ENCODE peak calls at places on chromosomes 3 and 15, in five cellular contexts. One of them, this sample, is unnamed.

GRCh38 chr15:100703032-100703578 is 100.7 kb downstream of the ASB7 start:
- DNase-seq in MM.1S: peak
- DNase-seq in GDM1: no peak
- DNase-seq in myocyte: no peak
- DNase-seq in bronchial epithelial cell: peak
- DNase-seq in this sample: peak

GRCh38 chr3:15329058-15330005 is 3.1 kb downstream of the SH3BP5 start:
- DNase-seq in MM.1S: no peak
- DNase-seq in GDM1: no peak
- DNase-seq in bronchial epithelial cell: no peak
- DNase-seq in myocyte: no peak
- DNase-seq in this sample: no peak

GRCh38 chr15:42150246-42150970 is 6.0 kb downstream of the PLA2G4F start:
- DNase-seq in myocyte: no peak
- DNase-seq in bronchial epithelial cell: no peak
- DNase-seq in GDM1: no peak
- DNase-seq in MM.1S: no peak
- DNase-seq in this sample: no peak

GRCh38 chr15:58546066-58546591 is 114.3 kb downstream of the LIPC start:
- DNase-seq in bronchial epithelial cell: no peak
- DNase-seq in GDM1: no peak
- DNase-seq in MM.1S: no peak
- DNase-seq in myocyte: peak
- DNase-seq in this sample: no peak

GRCh38 chr3:187684880-187685279 is 14.7 kb upstream of the SST start:
- DNase-seq in GDM1: no peak
- DNase-seq in myocyte: no peak
- DNase-seq in bronchial epithelial cell: no peak
- DNase-seq in MM.1S: no peak
- DNase-seq in this sample: no peak

GRCh38 chr3:15287565-15288330 is 44.6 kb downstream of the SH3BP5 start:
- DNase-seq in MM.1S: no peak
- DNase-seq in myocyte: peak
- DNase-seq in bronchial epithelial cell: peak
- DNase-seq in GDM1: no peak
- DNase-seq in this sample: peak

GRCh38 chr3:59237121-59237520 is 187.3 kb upstream of the CFAP20DC start:
- DNase-seq in bronchial epithelial cell: peak
- DNase-seq in MM.1S: no peak
- DNase-seq in GDM1: no peak
- DNase-seq in myocyte: no peak
- DNase-seq in this sample: peak

GRCh38 chr3:49357466-49358216 is 512 bp downstream of the GPX1 start:
- DNase-seq in MM.1S: no peak
- DNase-seq in myocyte: peak
- DNase-seq in bronchial epithelial cell: peak
- DNase-seq in GDM1: no peak
- DNase-seq in this sample: peak

GRCh38 chr3:16618721-16619120 is 13.5 kb upstream of the DAZL start:
- DNase-seq in GDM1: no peak
- DNase-seq in bronchial epithelial cell: peak
- DNase-seq in myocyte: no peak
- DNase-seq in MM.1S: no peak
- DNase-seq in this sample: peak